ENCODE peak calls at places on chromosome 2, in nine cellular contexts. One of them, this sample, is unnamed.

GRCh38 chr2:128364441-128364911 is 45.8 kb upstream of the HS6ST1 start:
- DNase-seq in activated naive CD4-positive, alpha-beta T cell: no peak
- DNase-seq in fibroblast of the aortic adventitia: no peak
- DNase-seq in CD4-positive, CD25-positive, alpha-beta regulatory T cell: no peak
- DNase-seq in activated CD4-positive, alpha-beta T cell treated with anti-CD3 and anti-CD28 coated beads, Interleukin-2, amount 50 U/mL, for 1 hour: no peak
- DNase-seq in stimulated activated CD4-positive, alpha-beta T cell treated with anti-CD3 and anti-CD28 coated beads, Interleukin-4, amount 100 ng/mL, for 48 hours: no peak
- DNase-seq in stimulated activated CD8-positive, alpha-beta memory T cell treated with anti-CD3 and anti-CD28 coated beads, Interleukin-4, amount 100 ng/mL, for 1 hour: no peak
- DNase-seq in activated naive CD8-positive, alpha-beta T cell treated with anti-CD3 and anti-CD28 coated beads, Interleukin-2, amount 50 U/mL, for 24 hours: no peak
- DNase-seq in EL: no peak
- DNase-seq in this sample: no peak

GRCh38 chr2:238638100-238638981 is 209.5 kb upstream of the TWIST2 start:
- DNase-seq in EL: no peak
- DNase-seq in stimulated activated CD4-positive, alpha-beta T cell treated with anti-CD3 and anti-CD28 coated beads, Interleukin-4, amount 100 ng/mL, for 48 hours: no peak
- DNase-seq in activated CD4-positive, alpha-beta T cell treated with anti-CD3 and anti-CD28 coated beads, Interleukin-2, amount 50 U/mL, for 1 hour: no peak
- DNase-seq in activated naive CD8-positive, alpha-beta T cell treated with anti-CD3 and anti-CD28 coated beads, Interleukin-2, amount 50 U/mL, for 24 hours: no peak
- DNase-seq in activated naive CD4-positive, alpha-beta T cell: no peak
- DNase-seq in CD4-positive, CD25-positive, alpha-beta regulatory T cell: no peak
- DNase-seq in stimulated activated CD8-positive, alpha-beta memory T cell treated with anti-CD3 and anti-CD28 coated beads, Interleukin-4, amount 100 ng/mL, for 1 hour: no peak
- DNase-seq in fibroblast of the aortic adventitia: no peak
- DNase-seq in this sample: peak

GRCh38 chr2:234137400-234138014 is 87.0 kb downstream of the SPP2 start:
- DNase-seq in EL: peak
- DNase-seq in activated naive CD8-positive, alpha-beta T cell treated with anti-CD3 and anti-CD28 coated beads, Interleukin-2, amount 50 U/mL, for 24 hours: no peak
- DNase-seq in CD4-positive, CD25-positive, alpha-beta regulatory T cell: peak
- DNase-seq in activated naive CD4-positive, alpha-beta T cell: no peak
- DNase-seq in stimulated activated CD8-positive, alpha-beta memory T cell treated with anti-CD3 and anti-CD28 coated beads, Interleukin-4, amount 100 ng/mL, for 1 hour: no peak
- DNase-seq in stimulated activated CD4-positive, alpha-beta T cell treated with anti-CD3 and anti-CD28 coated beads, Interleukin-4, amount 100 ng/mL, for 48 hours: no peak
- DNase-seq in fibroblast of the aortic adventitia: peak
- DNase-seq in activated CD4-positive, alpha-beta T cell treated with anti-CD3 and anti-CD28 coated beads, Interleukin-2, amount 50 U/mL, for 1 hour: no peak
- DNase-seq in this sample: no peak

GRCh38 chr2:37361416-37361815 is 17.0 kb downstream of the QPCT start:
- DNase-seq in activated naive CD8-positive, alpha-beta T cell treated with anti-CD3 and anti-CD28 coated beads, Interleukin-2, amount 50 U/mL, for 24 hours: no peak
- DNase-seq in activated CD4-positive, alpha-beta T cell treated with anti-CD3 and anti-CD28 coated beads, Interleukin-2, amount 50 U/mL, for 1 hour: no peak
- DNase-seq in activated naive CD4-positive, alpha-beta T cell: no peak
- DNase-seq in fibroblast of the aortic adventitia: no peak
- DNase-seq in CD4-positive, CD25-positive, alpha-beta regulatory T cell: no peak
- DNase-seq in stimulated activated CD4-positive, alpha-beta T cell treated with anti-CD3 and anti-CD28 coated beads, Interleukin-4, amount 100 ng/mL, for 48 hours: no peak
- DNase-seq in EL: no peak
- DNase-seq in stimulated activated CD8-positive, alpha-beta memory T cell treated with anti-CD3 and anti-CD28 coated beads, Interleukin-4, amount 100 ng/mL, for 1 hour: no peak
- DNase-seq in this sample: no peak

GRCh38 chr2:16773080-16773713 is 107.6 kb upstream of the CYRIA start:
- DNase-seq in stimulated activated CD8-positive, alpha-beta memory T cell treated with anti-CD3 and anti-CD28 coated beads, Interleukin-4, amount 100 ng/mL, for 1 hour: no peak
- DNase-seq in CD4-positive, CD25-positive, alpha-beta regulatory T cell: no peak
- DNase-seq in stimulated activated CD4-positive, alpha-beta T cell treated with anti-CD3 and anti-CD28 coated beads, Interleukin-4, amount 100 ng/mL, for 48 hours: peak
- DNase-seq in activated CD4-positive, alpha-beta T cell treated with anti-CD3 and anti-CD28 coated beads, Interleukin-2, amount 50 U/mL, for 1 hour: no peak
- DNase-seq in EL: no peak
- DNase-seq in activated naive CD8-positive, alpha-beta T cell treated with anti-CD3 and anti-CD28 coated beads, Interleukin-2, amount 50 U/mL, for 24 hours: peak
- DNase-seq in fibroblast of the aortic adventitia: peak
- DNase-seq in activated naive CD4-positive, alpha-beta T cell: no peak
- DNase-seq in this sample: no peak

GRCh38 chr2:52074139-52074719 is 1042.3 kb upstream of the NRXN1 start:
- DNase-seq in activated naive CD4-positive, alpha-beta T cell: no peak
- DNase-seq in CD4-positive, CD25-positive, alpha-beta regulatory T cell: no peak
- DNase-seq in activated naive CD8-positive, alpha-beta T cell treated with anti-CD3 and anti-CD28 coated beads, Interleukin-2, amount 50 U/mL, for 24 hours: no peak
- DNase-seq in EL: no peak
- DNase-seq in fibroblast of the aortic adventitia: no peak
- DNase-seq in stimulated activated CD4-positive, alpha-beta T cell treated with anti-CD3 and anti-CD28 coated beads, Interleukin-4, amount 100 ng/mL, for 48 hours: no peak
- DNase-seq in stimulated activated CD8-positive, alpha-beta memory T cell treated with anti-CD3 and anti-CD28 coated beads, Interleukin-4, amount 100 ng/mL, for 1 hour: no peak
- DNase-seq in activated CD4-positive, alpha-beta T cell treated with anti-CD3 and anti-CD28 coated beads, Interleukin-2, amount 50 U/mL, for 1 hour: no peak
- DNase-seq in this sample: no peak

GRCh38 chr2:158539176-158539895 is 82.6 kb downstream of the PKP4 start:
- DNase-seq in activated naive CD8-positive, alpha-beta T cell treated with anti-CD3 and anti-CD28 coated beads, Interleukin-2, amount 50 U/mL, for 24 hours: no peak
- DNase-seq in activated CD4-positive, alpha-beta T cell treated with anti-CD3 and anti-CD28 coated beads, Interleukin-2, amount 50 U/mL, for 1 hour: no peak
- DNase-seq in EL: peak
- DNase-seq in stimulated activated CD4-positive, alpha-beta T cell treated with anti-CD3 and anti-CD28 coated beads, Interleukin-4, amount 100 ng/mL, for 48 hours: no peak
- DNase-seq in stimulated activated CD8-positive, alpha-beta memory T cell treated with anti-CD3 and anti-CD28 coated beads, Interleukin-4, amount 100 ng/mL, for 1 hour: no peak
- DNase-seq in activated naive CD4-positive, alpha-beta T cell: no peak
- DNase-seq in CD4-positive, CD25-positive, alpha-beta regulatory T cell: no peak
- DNase-seq in fibroblast of the aortic adventitia: peak
- DNase-seq in this sample: no peak

GRCh38 chr2:225117061-225117716 is 74.9 kb upstream of the DOCK10 start:
- DNase-seq in EL: no peak
- DNase-seq in activated naive CD8-positive, alpha-beta T cell treated with anti-CD3 and anti-CD28 coated beads, Interleukin-2, amount 50 U/mL, for 24 hours: no peak
- DNase-seq in activated CD4-positive, alpha-beta T cell treated with anti-CD3 and anti-CD28 coated beads, Interleukin-2, amount 50 U/mL, for 1 hour: no peak
- DNase-seq in activated naive CD4-positive, alpha-beta T cell: no peak
- DNase-seq in stimulated activated CD8-positive, alpha-beta memory T cell treated with anti-CD3 and anti-CD28 coated beads, Interleukin-4, amount 100 ng/mL, for 1 hour: no peak
- DNase-seq in fibroblast of the aortic adventitia: peak
- DNase-seq in stimulated activated CD4-positive, alpha-beta T cell treated with anti-CD3 and anti-CD28 coated beads, Interleukin-4, amount 100 ng/mL, for 48 hours: no peak
- DNase-seq in CD4-positive, CD25-positive, alpha-beta regulatory T cell: peak
- DNase-seq in this sample: no peak

GRCh38 chr2:203804070-203804469 is 63.5 kb upstream of the CTLA4 start:
- DNase-seq in activated CD4-positive, alpha-beta T cell treated with anti-CD3 and anti-CD28 coated beads, Interleukin-2, amount 50 U/mL, for 1 hour: peak
- DNase-seq in activated naive CD4-positive, alpha-beta T cell: no peak
- DNase-seq in fibroblast of the aortic adventitia: peak
- DNase-seq in activated naive CD8-positive, alpha-beta T cell treated with anti-CD3 and anti-CD28 coated beads, Interleukin-2, amount 50 U/mL, for 24 hours: peak
- DNase-seq in EL: peak
- DNase-seq in stimulated activated CD4-positive, alpha-beta T cell treated with anti-CD3 and anti-CD28 coated beads, Interleukin-4, amount 100 ng/mL, for 48 hours: no peak
- DNase-seq in CD4-positive, CD25-positive, alpha-beta regulatory T cell: peak
- DNase-seq in stimulated activated CD8-positive, alpha-beta memory T cell treated with anti-CD3 and anti-CD28 coated beads, Interleukin-4, amount 100 ng/mL, for 1 hour: no peak
- DNase-seq in this sample: peak

This sample was measured in ascending aorta.